ENCODE peak calls at places on chromosomes 12 and 14, in six cellular contexts. P, C, F, E, G and I are unnamed samples.
A peak's percentile ranks its signal among the peaks of the same experiment; 100 is the strongest.

GRCh38 chr14:63493246-63493645 is 49.9 kb downstream of the PPP2R5E start:
- DNase-seq in P (peak; percentile 34), C (no peak), F (peak; percentile 55), E (peak; percentile 72), G (peak; percentile 8), I (no peak)

GRCh38 chr12:57615637-57616036 is 4.4 kb downstream of the ARHGEF25 start:
- DNase-seq in P (no peak), C (no peak), F (no peak), E (no peak), G (no peak), I (no peak)

GRCh38 chr12:6774557-6775062 is 2.3 kb downstream of the LAG3 start:
- DNase-seq in P (no peak), C (no peak), F (no peak), E (no peak), G (no peak), I (no peak)

GRCh38 chr12:79547044-79547734 is 143.6 kb downstream of the PAWR start:
- DNase-seq in P (peak; percentile 46), C (no peak), F (no peak), E (peak; percentile 93), G (no peak), I (no peak)

GRCh38 chr12:9118161-9118560 is 2.4 kb upstream of the A2M start:
- DNase-seq in P (no peak), C (peak; percentile 49), F (no peak), E (no peak), G (no peak), I (no peak)

GRCh38 chr12:68439368-68440045 is 107.3 kb upstream of the MDM1 start:
- DNase-seq in P (no peak), C (no peak), F (no peak), E (no peak), G (no peak), I (no peak)

GRCh38 chr14:95098984-95099599 is 58.2 kb downstream of the DICER1 start:
- DNase-seq in P (peak; percentile 76), C (no peak), F (peak; percentile 45), E (peak; percentile 82), G (peak; percentile 58), I (peak; percentile 65)

GRCh38 chr12:25775968-25776367 is 182.5 kb upstream of the RASSF8 start:
- DNase-seq in P (no peak), C (no peak), F (peak; percentile 80), E (no peak), G (no peak), I (no peak)

GRCh38 chr12:15693233-15693911 is 95.8 kb downstream of the EPS8 start:
- DNase-seq in P (no peak), C (no peak), F (no peak), E (no peak), G (no peak), I (no peak)

GRCh38 chr12:123075092-123075491 is 75.8 kb downstream of the PITPNM2 start:
- DNase-seq in P (no peak), C (no peak), F (no peak), E (no peak), G (no peak), I (no peak)

GRCh38 chr12:109111775-109112491 is 4.5 kb upstream of the ACACB start:
- DNase-seq in P (peak; percentile 65), C (no peak), F (peak; percentile 66), E (peak; percentile 69), G (peak; percentile 53), I (peak; percentile 77)

GRCh38 chr12:126953365-126953889 is 1313.5 kb upstream of the TMEM132C start:
- DNase-seq in P (no peak), C (no peak), F (no peak), E (no peak), G (no peak), I (no peak)
- H3K4me1 ChIP-seq in P (peaks cover 13% of the 10 kb centered on the region), C (no peaks in the 10 kb centered on the region), F (no peaks in the 10 kb centered on the region), E (no peaks in the 10 kb centered on the region), G (peaks cover 4% of the 10 kb centered on the region), I (no peaks in the 10 kb centered on the region)

DNA sequence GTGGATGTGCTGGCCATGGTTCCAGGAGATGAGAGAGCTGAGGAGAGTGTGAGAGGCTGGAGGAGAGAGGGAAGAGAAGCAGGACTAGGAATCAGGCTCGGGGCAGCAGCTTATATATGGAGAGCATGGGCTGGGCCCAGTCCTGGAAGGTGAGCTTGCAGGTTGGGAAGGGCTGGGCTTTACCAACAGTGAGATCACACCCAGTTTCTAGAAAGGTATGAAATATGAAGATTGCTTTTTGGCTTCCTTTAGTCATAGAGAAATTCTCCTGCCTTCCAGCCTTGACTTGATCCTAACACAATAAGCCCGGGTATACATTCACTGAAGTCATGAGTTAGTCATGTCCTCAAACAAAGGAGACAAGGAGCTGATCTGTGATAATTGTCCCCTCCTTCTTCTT is at the start of gene KRT6A:
- DNase-seq in P (no peak), C (no peak), F (no peak), E (no peak), G (no peak), I (no peak)
- H3K4me3 ChIP-seq in P (no peak within 1 kb of the TSS), C (no peak within 1 kb of the TSS), F (no peak within 1 kb of the TSS), E (no peak within 1 kb of the TSS), G (no peak within 1 kb of the TSS), I (no peak within 1 kb of the TSS)

GRCh38 chr12:65615091-65615490 is 209.2 kb upstream of the HMGA2 start:
- DNase-seq in P (no peak), C (no peak), F (no peak), E (no peak), G (no peak), I (no peak)

GRCh38 chr12:65613692-65614091 is 210.6 kb upstream of the HMGA2 start:
- DNase-seq in P (no peak), C (no peak), F (no peak), E (no peak), G (no peak), I (no peak)

GRCh38 chr12:65614259-65614658 is 210.0 kb upstream of the HMGA2 start:
- DNase-seq in P (no peak), C (no peak), F (no peak), E (no peak), G (no peak), I (no peak)

GRCh38 chr12:65611396-65611795 is 212.9 kb upstream of the HMGA2 start:
- DNase-seq in P (no peak), C (no peak), F (no peak), E (no peak), G (no peak), I (no peak)

GRCh38 chr12:65612440-65612839 is 211.8 kb upstream of the HMGA2 start:
- DNase-seq in P (no peak), C (no peak), F (no peak), E (no peak), G (no peak), I (no peak)
- H3K4me1 ChIP-seq in P (peaks cover 16% of the 10 kb centered on the region), C (no peaks in the 10 kb centered on the region), F (peaks cover 78% of the 10 kb centered on the region), E (no peaks in the 10 kb centered on the region), G (no peaks in the 10 kb centered on the region), I (no peaks in the 10 kb centered on the region)

GRCh38 chr12:86249856-86250255 is 6.3 kb downstream of the MGAT4C start:
- DNase-seq in P (no peak), C (no peak), F (no peak), E (no peak), G (no peak), I (no peak)
- H3K4me3 ChIP-seq in P (no peak overlapping the region), C (no peak overlapping the region), F (no peak overlapping the region), E (no peak overlapping the region), G (no peak overlapping the region), I (no peak overlapping the region)

DNA sequence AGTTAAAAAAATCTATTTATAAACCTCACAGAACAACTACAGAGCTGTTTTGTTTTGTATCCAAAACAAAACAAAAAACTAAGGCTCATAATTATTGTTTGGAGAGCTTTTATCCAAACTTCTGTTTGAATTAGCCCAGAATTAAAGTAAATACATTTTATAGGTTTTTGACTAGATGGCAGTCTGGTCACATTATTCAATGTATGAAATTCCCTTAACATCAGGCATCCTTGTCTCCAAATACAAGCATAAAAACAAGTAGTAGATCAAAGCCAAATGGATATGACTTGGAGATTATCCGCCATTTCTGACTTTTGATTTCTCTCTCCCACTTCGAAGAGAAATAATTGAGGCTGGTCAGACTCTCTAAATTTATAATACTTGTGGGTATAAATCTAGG is 63.5 kb downstream of the SLC38A1 start:
- DNase-seq in P (no peak), C (no peak), F (no peak), E (no peak), G (no peak), I (no peak)
- H3K4me1 ChIP-seq in P (peaks cover 50% of the 10 kb centered on the region), C (peaks cover 27% of the 10 kb centered on the region), F (peaks cover 6% of the 10 kb centered on the region), E (peaks cover 11% of the 10 kb centered on the region), G (peaks cover 31% of the 10 kb centered on the region), I (no peaks in the 10 kb centered on the region)

DNA sequence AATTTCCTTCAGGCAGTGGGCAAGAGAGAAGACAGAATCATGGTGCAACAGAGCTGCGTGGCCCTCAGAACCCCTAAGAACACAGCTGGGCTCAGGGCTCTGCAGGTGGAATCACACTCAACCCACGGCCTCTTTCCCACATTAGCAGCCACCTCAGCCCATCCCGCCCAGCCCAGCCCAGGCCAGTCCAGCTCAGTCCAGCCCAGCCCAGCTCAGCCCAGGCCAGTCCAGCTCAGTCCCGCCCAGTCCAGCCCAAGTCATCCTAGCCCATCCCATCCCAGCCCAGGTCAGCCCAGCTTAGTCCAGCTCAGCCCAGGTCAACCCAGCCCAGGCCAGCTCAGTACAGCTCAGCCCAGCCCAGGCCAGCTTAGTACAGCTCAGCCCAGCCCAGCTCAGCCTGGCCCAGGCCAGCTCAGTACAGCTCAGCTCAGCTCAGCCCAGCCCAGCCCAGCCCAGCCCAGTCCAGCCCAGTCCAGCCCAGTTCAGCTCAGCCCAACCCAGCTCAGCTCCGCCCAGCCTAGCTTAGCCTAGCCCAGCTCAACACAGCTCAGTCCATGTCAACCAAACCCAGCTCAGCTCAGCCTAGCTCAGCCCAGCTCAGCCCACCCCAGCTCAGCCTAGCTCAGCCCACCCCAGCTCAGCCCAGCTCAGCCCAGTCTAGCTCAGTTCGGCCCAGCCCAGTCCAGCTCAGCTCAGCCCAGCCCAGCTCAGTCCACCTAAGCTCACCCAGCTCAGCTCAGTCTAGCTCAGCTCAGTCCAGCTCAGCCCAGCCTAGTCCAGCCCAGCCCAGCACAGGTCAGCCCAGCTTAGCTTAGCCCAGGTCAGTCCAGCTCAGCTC is 183.1 kb downstream of the TMEM121 start:
- DNase-seq in P (no peak), C (no peak), F (no peak), E (no peak), G (no peak), I (no peak)
- H3K4me3 ChIP-seq in P (no peak overlapping the region), C (no peak overlapping the region), F (no peak overlapping the region), E (no peak overlapping the region), G (no peak overlapping the region), I (no peak overlapping the region)

GRCh38 chr12:124676725-124677462 is 109.5 kb upstream of the NCOR2 start:
- DNase-seq in P (no peak), C (no peak), F (no peak), E (no peak), G (no peak), I (no peak)

GRCh38 chr12:124679047-124679446 is 111.6 kb upstream of the NCOR2 start:
- DNase-seq in P (no peak), C (no peak), F (no peak), E (no peak), G (no peak), I (no peak)

GRCh38 chr12:124678421-124678893 is 111.0 kb upstream of the NCOR2 start:
- DNase-seq in P (no peak), C (no peak), F (peak; percentile 57), E (no peak), G (no peak), I (no peak)

GRCh38 chr12:124675881-124676688 is 108.7 kb upstream of the NCOR2 start:
- DNase-seq in P (no peak), C (no peak), F (no peak), E (no peak), G (no peak), I (no peak)

GRCh38 chr12:124677552-124678356 is 110.3 kb upstream of the NCOR2 start:
- DNase-seq in P (no peak), C (no peak), F (no peak), E (no peak), G (peak; percentile 29), I (no peak)
- H3K4me1 ChIP-seq in P (peaks cover 7% of the 10 kb centered on the region), C (peaks cover 6% of the 10 kb centered on the region), F (peaks cover 25% of the 10 kb centered on the region), E (peaks cover 37% of the 10 kb centered on the region), G (no peaks in the 10 kb centered on the region), I (peaks cover 48% of the 10 kb centered on the region)

GRCh38 chr12:238116-238515 is 24.2 kb upstream of the SLC6A12 start:
- DNase-seq in P (no peak), C (no peak), F (no peak), E (no peak), G (no peak), I (no peak)
- H3K4me3 ChIP-seq in P (no peak overlapping the region), C (no peak overlapping the region), F (no peak overlapping the region), E (no peak overlapping the region), G (no peak overlapping the region), I (no peak overlapping the region)